ENCODE peak calls at places on chromosomes 3 and 15, in four cellular contexts. J is adrenal gland; V is IMR-90; Z is CD4-positive, CD25-positive, alpha-beta regulatory T cell. H is an unnamed sample.

GRCh38 chr3:19149388-19149787 is 1.1 kb downstream of the KCNH8 start:
- DNase-seq in V (no peak), J (peak; percentile 55), Z (peak; percentile 25), H (peak; percentile 47)

GRCh38 chr15:72200395-72201237 is 3.0 kb upstream of the GRAMD2A start:
- DNase-seq in V (no peak), Z (no peak), J (no peak), H (no peak)

GRCh38 chr3:58422756-58423324 is 10.8 kb downstream of the PDHB start:
- DNase-seq in V (peak; percentile 32), J (no peak), Z (no peak), H (peak; percentile 35)

GRCh38 chr3:194872669-194872977 is 186.9 kb downstream of the FAM43A start:
- DNase-seq in Z (no peak), J (no peak), V (peak; percentile 83), H (peak; percentile 51)

GRCh38 chr3:57637391-57637790 is 40.2 kb upstream of the ARF4 start:
- DNase-seq in Z (no peak), V (peak; percentile 41), J (no peak), H (peak; percentile 4)

GRCh38 chr3:32109256-32109655 is 2.8 kb downstream of the GPD1L start:
- DNase-seq in V (peak; percentile 39), J (peak; percentile 98), Z (no peak), H (peak; percentile 63)

GRCh38 chr3:131526801-131527347 is 24.1 kb upstream of the MRPL3 start:
- DNase-seq in V (peak; percentile 19), J (peak; percentile 69), Z (no peak), H (peak; percentile 55)

GRCh38 chr3:195580733-195581443 is 2.9 kb downstream of the APOD start:
- DNase-seq in Z (no peak), J (no peak), V (peak; percentile 65), H (peak; percentile 34)

GRCh38 chr15:61796056-61796455 is 264.2 kb downstream of the VPS13C start:
- DNase-seq in J (no peak), Z (no peak), V (peak; percentile 4), H (peak; percentile 83)

GRCh38 chr15:90871097-90871715 is 2.8 kb downstream of the FURIN start:
- DNase-seq in Z (peak; percentile 32), V (no peak), J (no peak), H (peak; percentile 47)

GRCh38 chr3:129013491-129013891 is 12.4 kb downstream of the EFCC1 start:
- DNase-seq in V (no peak), Z (no peak), J (no peak), H (no peak)

GRCh38 chr3:127690106-127690505 is 17.4 kb downstream of the ABTB1 start:
- DNase-seq in J (no peak), Z (no peak), V (peak; percentile 61), H (peak; percentile 76)

GRCh38 chr3:115581347-115582135 is 41.8 kb upstream of the GAP43 start:
- DNase-seq in Z (no peak), V (peak; percentile 15), J (no peak), H (peak; percentile 16)

GRCh38 chr15:68812596-68813548 is 7.8 kb downstream of the ANP32A start:
- DNase-seq in J (no peak), Z (no peak), V (no peak), H (peak; percentile 38)

GRCh38 chr3:141083831-141084624 is 32.9 kb downstream of the SPSB4 start:
- DNase-seq in J (no peak), Z (no peak), V (no peak), H (no peak)

GRCh38 chr15:84749111-84749991 is 959 bp downstream of the ZNF592 start:
- DNase-seq in Z (peak; percentile 42), V (no peak), J (peak; percentile 77), H (no peak)

GRCh38 chr3:192444096-192444790 is 283.1 kb downstream of the FGF12 start:
- DNase-seq in J (peak; percentile 89), V (peak; percentile 53), Z (peak; percentile 16), H (peak; percentile 68)

GRCh38 chr3:153285194-153285641 is 123.2 kb downstream of the RAP2B start:
- DNase-seq in V (peak; percentile 34), Z (no peak), J (no peak), H (peak; percentile 44)

GRCh38 chr3:144257381-144257780 is 285.8 kb downstream of the DIPK2A start:
- DNase-seq in V (no peak), J (no peak), Z (no peak), H (no peak)

GRCh38 chr15:31283046-31283445 is 43.6 kb upstream of the KLF13 start:
- DNase-seq in J (peak; percentile 25), Z (no peak), V (no peak), H (no peak)

GRCh38 chr3:49859576-49860305 is 3.4 kb upstream of the TRAIP start:
- DNase-seq in V (no peak), J (no peak), Z (no peak), H (no peak)

GRCh38 chr15:74913041-74913440 is 6.4 kb upstream of the FAM219B start:
- DNase-seq in Z (no peak), V (peak; percentile 62), J (no peak), H (no peak)

GRCh38 chr15:57655809-57656208 is 50.7 kb upstream of the POLR2M start:
- DNase-seq in Z (no peak), J (no peak), V (no peak), H (no peak)

GRCh38 chr3:11717768-11718581 is 74.3 kb upstream of the VGLL4 start:
- DNase-seq in V (peak; percentile 46), J (no peak), Z (no peak), H (peak; percentile 58)

GRCh38 chr15:51203797-51204196 is 109.1 kb upstream of the TNFAIP8L3 start:
- DNase-seq in V (peak; percentile 74), J (no peak), Z (no peak), H (peak; percentile 64)

GRCh38 chr3:98855811-98856400 is 45.6 kb downstream of the DCBLD2 start:
- DNase-seq in V (peak; percentile 94), Z (no peak), J (peak; percentile 60), H (peak; percentile 91)

GRCh38 chr3:5891721-5892120 is 704.2 kb downstream of the EDEM1 start:
- DNase-seq in J (no peak), V (no peak), Z (no peak), H (peak; percentile 69)

GRCh38 chr3:122057676-122058075 is 2.5 kb downstream of the CD86 start:
- DNase-seq in V (no peak), J (no peak), Z (no peak), H (no peak)

GRCh38 chr3:42052867-42053351 is 38.2 kb upstream of the TRAK1 start:
- DNase-seq in J (peak; percentile 48), V (peak; percentile 69), Z (no peak), H (no peak)

GRCh38 chr3:126107960-126108688 is 24.2 kb upstream of the SLC41A3 start:
- DNase-seq in V (peak; percentile 29), Z (no peak), J (peak; percentile 40), H (no peak)

GRCh38 chr3:32973982-32974381 is 22.5 kb downstream of the CCR4 start:
- DNase-seq in V (peak; percentile 63), Z (peak; percentile 66), J (no peak), H (peak; percentile 16)

GRCh38 chr3:155946178-155946577 is 75.7 kb downstream of the GMPS start:
- DNase-seq in J (no peak), V (peak; percentile 92), Z (no peak), H (peak; percentile 82)

GRCh38 chr15:89813381-89814111 is 1.1 kb downstream of the ANPEP start:
- DNase-seq in J (no peak), V (no peak), Z (no peak), H (no peak)

GRCh38 chr15:89812126-89812846 is 2.4 kb downstream of the ANPEP start:
- DNase-seq in J (peak; percentile 67), V (no peak), Z (no peak), H (peak; percentile 78)

GRCh38 chr15:89815769-89816168 is 1.1 kb upstream of the ANPEP start:
- DNase-seq in J (no peak), V (no peak), Z (no peak), H (no peak)

GRCh38 chr15:89812847-89813320 is 1.8 kb downstream of the ANPEP start:
- DNase-seq in Z (no peak), V (no peak), J (no peak), H (no peak)

DNA sequence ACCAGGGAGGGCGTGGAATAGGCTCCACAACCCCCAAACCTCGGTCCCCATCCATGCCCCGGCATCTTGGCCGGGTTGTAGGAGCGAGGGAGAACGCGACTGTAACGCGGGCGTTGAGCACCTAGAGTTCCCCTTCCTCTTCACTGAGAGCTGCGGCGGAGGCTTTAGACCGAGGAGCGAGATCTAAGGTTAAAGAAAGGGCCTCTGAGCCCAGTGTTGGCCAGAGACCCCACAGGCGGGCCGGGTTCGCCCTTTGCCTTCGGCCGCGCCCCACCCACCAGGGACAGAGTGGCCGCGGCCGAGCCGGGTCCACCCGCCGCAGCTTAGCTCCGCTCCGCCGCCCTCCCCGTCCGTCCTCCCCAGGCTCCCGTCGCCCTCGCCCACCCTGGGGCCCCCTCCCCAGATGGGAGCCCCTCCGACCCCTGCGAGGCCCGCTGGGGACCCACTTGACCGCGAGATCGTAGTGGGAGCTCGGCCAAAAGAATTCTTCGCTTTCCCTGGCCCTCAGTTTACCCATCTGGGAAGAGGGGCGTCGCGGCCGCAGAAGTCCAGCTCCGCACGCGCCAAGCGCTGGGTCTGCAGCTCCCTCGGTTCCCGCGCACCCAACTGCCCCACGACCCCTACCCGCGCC is 425 bp downstream of the ANPEP start:
- DNase-seq in J (no peak), V (no peak), Z (peak; percentile 2), H (no peak)
- H3K4me3 ChIP-seq in J (peak overlapping the region; percentile 52), V (peak overlapping the region; percentile 58), Z (no peak overlapping the region), H (peak overlapping the region; percentile 69)

DNA sequence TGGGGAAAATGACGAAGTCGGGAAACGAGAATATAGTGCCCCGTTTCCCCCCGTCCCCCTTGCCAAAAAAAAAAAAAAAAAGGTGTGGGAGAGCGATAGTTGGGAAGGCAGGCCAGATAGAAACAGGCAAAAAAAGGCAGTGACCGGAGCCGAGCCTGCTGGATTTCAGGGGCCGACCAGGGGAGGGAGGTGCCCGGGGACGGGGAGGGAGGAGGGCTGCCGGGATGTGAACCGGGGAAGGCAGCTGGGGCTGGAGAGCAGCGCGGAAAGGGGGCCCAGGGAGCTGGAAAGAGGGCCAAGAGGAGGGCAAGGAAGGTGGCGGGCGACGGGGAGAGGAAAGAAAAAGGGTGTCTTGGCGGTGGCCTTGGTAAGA is 831 bp downstream of the LRRN1 start:
- DNase-seq in Z (no peak), J (no peak), V (no peak), H (no peak)
- H3K4me3 ChIP-seq in Z (no peak overlapping the region), J (peak overlapping the region; percentile 54), V (no peak overlapping the region), H (peak overlapping the region; percentile 48)

DNA sequence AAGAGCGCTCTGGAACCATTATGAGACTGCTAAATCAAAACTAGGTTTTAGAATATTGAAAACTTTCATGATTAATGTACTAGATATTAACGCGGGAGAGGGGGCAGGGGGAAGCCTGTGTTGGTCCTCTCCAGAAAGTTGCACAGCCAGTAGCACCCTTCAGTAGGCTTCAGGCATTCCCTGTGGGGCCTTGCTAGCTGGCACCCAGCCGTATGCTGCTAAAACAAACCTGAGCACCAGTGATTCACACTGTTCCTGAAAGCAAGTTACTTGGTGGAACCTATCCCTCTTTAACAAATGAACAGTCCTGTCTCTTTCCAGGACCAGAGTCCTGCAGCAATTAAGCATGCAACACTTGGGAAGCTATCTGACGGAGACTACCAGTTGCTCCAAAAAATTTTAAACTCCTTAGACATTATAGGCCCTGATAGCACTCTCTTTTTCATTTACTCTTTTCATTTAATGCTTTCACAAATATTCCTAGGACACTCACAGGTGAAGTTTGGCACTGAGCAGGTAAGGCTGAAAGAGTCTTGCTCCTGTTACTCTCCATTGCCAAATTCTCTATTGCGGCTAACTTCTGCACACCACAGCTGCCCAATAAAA is 1.2 kb upstream of the ATRIP start:
- DNase-seq in V (no peak), J (no peak), Z (no peak), H (no peak)
- H3K4me3 ChIP-seq in V (no peak overlapping the region), J (no peak overlapping the region), Z (no peak overlapping the region), H (no peak overlapping the region)

DNA sequence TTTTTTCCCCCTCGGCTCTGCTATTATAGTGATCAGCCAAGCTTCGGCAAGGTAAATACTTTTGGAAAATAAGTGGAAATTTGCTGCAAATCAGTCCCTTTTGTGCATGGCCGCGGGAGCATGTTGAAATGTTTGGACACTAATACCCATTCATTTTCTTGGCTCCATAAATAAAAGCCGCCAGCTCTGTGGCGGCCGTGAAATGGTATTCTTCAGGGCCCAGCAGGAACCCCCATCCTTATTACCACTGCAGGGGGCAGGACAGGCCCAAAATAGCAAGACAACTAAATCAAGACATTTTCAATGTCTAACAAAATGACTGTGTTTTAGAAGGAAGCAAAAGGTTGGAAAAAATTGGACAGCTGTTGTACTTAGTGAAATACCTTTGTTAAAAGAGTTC is 362.3 kb downstream of the NR2F2 start:
- DNase-seq in J (no peak), Z (no peak), V (no peak), H (no peak)
- H3K4me3 ChIP-seq in J (no peak overlapping the region), Z (no peak overlapping the region), V (no peak overlapping the region), H (no peak overlapping the region)